ENCODE peak calls at places on chromosomes 4 and X, in six cellular contexts. One of them, this sample, is unnamed.

GRCh38 chr4:165864228-165864627 is 8.8 kb upstream of the TLL1 start:
- DNase-seq in breast epithelium: no peak
- DNase-seq in suprapubic skin: no peak
- DNase-seq in vagina: no peak
- DNase-seq in transverse colon: no peak
- DNase-seq in K562: no peak
- DNase-seq in this sample: peak

GRCh38 chr4:77433102-77433733 is 172.4 kb upstream of the CXCL13 start:
- DNase-seq in breast epithelium: no peak
- DNase-seq in suprapubic skin: no peak
- DNase-seq in vagina: no peak
- DNase-seq in transverse colon: no peak
- DNase-seq in K562: peak
- DNase-seq in this sample: peak

GRCh38 chr4:173448103-173448502 is 49.2 kb upstream of the SCRG1 start:
- DNase-seq in breast epithelium: no peak
- DNase-seq in suprapubic skin: no peak
- DNase-seq in vagina: no peak
- DNase-seq in transverse colon: peak
- DNase-seq in K562: no peak
- DNase-seq in this sample: no peak

GRCh38 chr4:9926591-9926990 is 94.7 kb downstream of the SLC2A9 start:
- DNase-seq in breast epithelium: no peak
- DNase-seq in suprapubic skin: no peak
- DNase-seq in vagina: no peak
- DNase-seq in transverse colon: no peak
- DNase-seq in K562: no peak
- DNase-seq in this sample: no peak

GRCh38 chr4:183142566-183143545 is 43.8 kb downstream of the WWC2 start:
- DNase-seq in breast epithelium: peak
- DNase-seq in suprapubic skin: no peak
- DNase-seq in vagina: no peak
- DNase-seq in transverse colon: peak
- DNase-seq in K562: no peak
- DNase-seq in this sample: peak

GRCh38 chr4:2281575-2282343 is 19.9 kb upstream of the MXD4 start:
- DNase-seq in breast epithelium: no peak
- DNase-seq in suprapubic skin: no peak
- DNase-seq in vagina: no peak
- DNase-seq in transverse colon: peak
- DNase-seq in K562: no peak
- DNase-seq in this sample: no peak

GRCh38 chr4:26171953-26172352 is 148.9 kb upstream of the RBPJ start:
- DNase-seq in breast epithelium: no peak
- DNase-seq in suprapubic skin: no peak
- DNase-seq in vagina: no peak
- DNase-seq in transverse colon: no peak
- DNase-seq in K562: no peak
- DNase-seq in this sample: no peak

GRCh38 chrX:44105228-44105913 is 132.2 kb upstream of the NDP start:
- DNase-seq in breast epithelium: no peak
- DNase-seq in suprapubic skin: no peak
- DNase-seq in vagina: no peak
- DNase-seq in transverse colon: no peak
- DNase-seq in K562: peak
- DNase-seq in this sample: no peak

GRCh38 chr4:125346616-125347015 is 31.9 kb downstream of the FAT4 start:
- DNase-seq in breast epithelium: no peak
- DNase-seq in suprapubic skin: no peak
- DNase-seq in vagina: no peak
- DNase-seq in transverse colon: no peak
- DNase-seq in K562: no peak
- DNase-seq in this sample: no peak

GRCh38 chr4:26400140-26400539 is 79.3 kb downstream of the RBPJ start:
- DNase-seq in breast epithelium: no peak
- DNase-seq in suprapubic skin: no peak
- DNase-seq in vagina: no peak
- DNase-seq in transverse colon: no peak
- DNase-seq in K562: no peak
- DNase-seq in this sample: no peak

GRCh38 chr4:16582526-16582925 is 315.9 kb downstream of the LDB2 start:
- DNase-seq in breast epithelium: no peak
- DNase-seq in suprapubic skin: no peak
- DNase-seq in vagina: no peak
- DNase-seq in transverse colon: no peak
- DNase-seq in K562: peak
- DNase-seq in this sample: no peak

GRCh38 chrX:53088136-53088974 is 5.6 kb upstream of the KANTR start:
- DNase-seq in breast epithelium: peak
- DNase-seq in suprapubic skin: peak
- DNase-seq in vagina: no peak
- DNase-seq in transverse colon: peak
- DNase-seq in K562: no peak
- DNase-seq in this sample: peak

GRCh38 chrX:12984629-12985303 is 9.9 kb downstream of the TMSB4X start:
- DNase-seq in breast epithelium: peak
- DNase-seq in suprapubic skin: no peak
- DNase-seq in vagina: no peak
- DNase-seq in transverse colon: peak
- DNase-seq in K562: peak
- DNase-seq in this sample: peak

GRCh38 chr4:16750882-16751642 is 147.4 kb downstream of the LDB2 start:
- DNase-seq in breast epithelium: no peak
- DNase-seq in suprapubic skin: no peak
- DNase-seq in vagina: no peak
- DNase-seq in transverse colon: no peak
- DNase-seq in K562: no peak
- DNase-seq in this sample: peak

GRCh38 chr4:337932-338758 is 531 bp downstream of the ZNF141 start:
- DNase-seq in breast epithelium: no peak
- DNase-seq in suprapubic skin: no peak
- DNase-seq in vagina: no peak
- DNase-seq in transverse colon: no peak
- DNase-seq in K562: no peak
- DNase-seq in this sample: no peak

GRCh38 chr4:41111796-41112195 is 102.5 kb downstream of the APBB2 start:
- DNase-seq in breast epithelium: no peak
- DNase-seq in suprapubic skin: no peak
- DNase-seq in vagina: no peak
- DNase-seq in transverse colon: no peak
- DNase-seq in K562: no peak
- DNase-seq in this sample: no peak

GRCh38 chrX:44705817-44706551 is 137.8 kb upstream of the DUSP21 start:
- DNase-seq in breast epithelium: no peak
- DNase-seq in suprapubic skin: no peak
- DNase-seq in vagina: no peak
- DNase-seq in transverse colon: no peak
- DNase-seq in K562: peak
- DNase-seq in this sample: no peak

GRCh38 chr4:107709916-107710315 is 10.1 kb downstream of the PAPSS1 start:
- DNase-seq in breast epithelium: no peak
- DNase-seq in suprapubic skin: no peak
- DNase-seq in vagina: no peak
- DNase-seq in transverse colon: no peak
- DNase-seq in K562: no peak
- DNase-seq in this sample: peak

GRCh38 chr4:3671571-3672464 is 94.4 kb upstream of the ADRA2C start:
- DNase-seq in breast epithelium: no peak
- DNase-seq in suprapubic skin: peak
- DNase-seq in vagina: no peak
- DNase-seq in transverse colon: no peak
- DNase-seq in K562: no peak
- DNase-seq in this sample: no peak

GRCh38 chr4:188042191-188042590 is 46.6 kb downstream of the ZFP42 start:
- DNase-seq in breast epithelium: no peak
- DNase-seq in suprapubic skin: no peak
- DNase-seq in vagina: no peak
- DNase-seq in transverse colon: no peak
- DNase-seq in K562: no peak
- DNase-seq in this sample: no peak

GRCh38 chrX:68686684-68687045 is 39.2 kb downstream of the STARD8 start:
- DNase-seq in breast epithelium: no peak
- DNase-seq in suprapubic skin: no peak
- DNase-seq in vagina: no peak
- DNase-seq in transverse colon: no peak
- DNase-seq in K562: peak
- DNase-seq in this sample: no peak

GRCh38 chr4:3257691-3258482 is 8.9 kb downstream of the MSANTD1 start:
- DNase-seq in breast epithelium: peak
- DNase-seq in suprapubic skin: peak
- DNase-seq in vagina: no peak
- DNase-seq in transverse colon: peak
- DNase-seq in K562: no peak
- DNase-seq in this sample: no peak

GRCh38 chr4:1752284-1753041 is 31.1 kb downstream of the TACC3 start:
- DNase-seq in breast epithelium: no peak
- DNase-seq in suprapubic skin: no peak
- DNase-seq in vagina: no peak
- DNase-seq in transverse colon: peak
- DNase-seq in K562: peak
- DNase-seq in this sample: peak

GRCh38 chr4:101346562-101347266 is 612 bp downstream of the PPP3CA start:
- DNase-seq in breast epithelium: peak
- DNase-seq in suprapubic skin: peak
- DNase-seq in vagina: no peak
- DNase-seq in transverse colon: peak
- DNase-seq in K562: peak
- DNase-seq in this sample: peak

GRCh38 chr4:187541666-187542065 is 453.9 kb upstream of the ZFP42 start:
- DNase-seq in breast epithelium: no peak
- DNase-seq in suprapubic skin: no peak
- DNase-seq in vagina: no peak
- DNase-seq in transverse colon: no peak
- DNase-seq in K562: no peak
- DNase-seq in this sample: no peak

GRCh38 chrX:12894074-12894691 is 12.2 kb upstream of the TLR8 start:
- DNase-seq in breast epithelium: no peak
- DNase-seq in suprapubic skin: no peak
- DNase-seq in vagina: no peak
- DNase-seq in transverse colon: peak
- DNase-seq in K562: peak
- DNase-seq in this sample: peak

GRCh38 chr4:104128850-104129213 is 365.9 kb downstream of the CXXC4 start:
- DNase-seq in breast epithelium: no peak
- DNase-seq in suprapubic skin: no peak
- DNase-seq in vagina: no peak
- DNase-seq in transverse colon: no peak
- DNase-seq in K562: no peak
- DNase-seq in this sample: no peak

GRCh38 chrX:33133320-33133719 is 78.0 kb downstream of the DMD start:
- DNase-seq in breast epithelium: no peak
- DNase-seq in suprapubic skin: no peak
- DNase-seq in vagina: no peak
- DNase-seq in transverse colon: no peak
- DNase-seq in K562: no peak
- DNase-seq in this sample: no peak
- H3K4me3 ChIP-seq in breast epithelium: no peak
- H3K4me3 ChIP-seq in suprapubic skin: no peak
- H3K4me3 ChIP-seq in vagina: no peak
- H3K4me3 ChIP-seq in transverse colon: no peak
- H3K4me3 ChIP-seq in K562: no peak
- H3K4me3 ChIP-seq in this sample: no peak

GRCh38 chr4:75841641-75842520 is 60.4 kb downstream of the PPEF2 start:
- DNase-seq in breast epithelium: no peak
- DNase-seq in suprapubic skin: no peak
- DNase-seq in vagina: no peak
- DNase-seq in transverse colon: no peak
- DNase-seq in K562: peak
- DNase-seq in this sample: no peak
- TF ChIP-seq POLR2AphosphoS5 in breast epithelium: no peak
- TF ChIP-seq POLR2AphosphoS5 in suprapubic skin: no peak
- TF ChIP-seq POLR2AphosphoS5 in vagina: no peak
- TF ChIP-seq POLR2AphosphoS5 in transverse colon: no peak
- TF ChIP-seq POLR2AphosphoS5 in K562: no peak
- TF ChIP-seq POLR2AphosphoS5 in this sample: no peak

GRCh38 chr4:159175989-159176375 is 73.1 kb downstream of the RAPGEF2 start:
- DNase-seq in breast epithelium: no peak
- DNase-seq in suprapubic skin: no peak
- DNase-seq in vagina: no peak
- DNase-seq in transverse colon: no peak
- DNase-seq in K562: no peak
- DNase-seq in this sample: no peak

GRCh38 chr4:159178147-159178541 is 75.3 kb downstream of the RAPGEF2 start:
- DNase-seq in breast epithelium: no peak
- DNase-seq in suprapubic skin: no peak
- DNase-seq in vagina: no peak
- DNase-seq in transverse colon: no peak
- DNase-seq in K562: no peak
- DNase-seq in this sample: no peak

GRCh38 chr4:159174645-159175147 is 71.8 kb downstream of the RAPGEF2 start:
- DNase-seq in breast epithelium: no peak
- DNase-seq in suprapubic skin: no peak
- DNase-seq in vagina: no peak
- DNase-seq in transverse colon: no peak
- DNase-seq in K562: no peak
- DNase-seq in this sample: no peak

GRCh38 chr4:159177265-159178146 is 74.6 kb downstream of the RAPGEF2 start:
- DNase-seq in breast epithelium: no peak
- DNase-seq in suprapubic skin: no peak
- DNase-seq in vagina: no peak
- DNase-seq in transverse colon: no peak
- DNase-seq in K562: no peak
- DNase-seq in this sample: no peak

GRCh38 chr4:159175165-159175988 is 72.5 kb downstream of the RAPGEF2 start:
- DNase-seq in breast epithelium: no peak
- DNase-seq in suprapubic skin: no peak
- DNase-seq in vagina: no peak
- DNase-seq in transverse colon: peak
- DNase-seq in K562: peak
- DNase-seq in this sample: peak
- H3K4me3 ChIP-seq in breast epithelium: peak
- H3K4me3 ChIP-seq in suprapubic skin: no peak
- H3K4me3 ChIP-seq in vagina: no peak
- H3K4me3 ChIP-seq in transverse colon: no peak
- H3K4me3 ChIP-seq in K562: no peak
- H3K4me3 ChIP-seq in this sample: peak

DNA sequence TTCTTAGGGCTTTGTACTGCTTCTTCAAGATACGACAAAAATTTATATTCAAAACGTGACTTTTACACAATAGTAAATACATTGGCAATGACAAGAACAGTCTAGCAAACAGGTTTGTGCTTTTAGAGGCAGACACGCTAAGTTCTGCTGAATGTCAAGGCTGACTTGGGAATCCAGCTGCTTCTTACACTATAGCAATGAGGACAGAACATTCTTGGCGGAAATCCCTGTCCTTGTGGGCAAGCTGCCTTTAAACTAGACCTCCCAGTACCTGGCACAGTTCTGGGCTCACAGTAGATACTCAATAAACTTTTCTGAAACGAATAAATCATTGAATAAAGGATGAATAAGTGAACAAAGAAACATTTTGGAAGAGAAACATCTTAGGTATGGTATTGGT is 148.2 kb downstream of the RASL11B start:
- DNase-seq in breast epithelium: no peak
- DNase-seq in suprapubic skin: no peak
- DNase-seq in vagina: no peak
- DNase-seq in transverse colon: no peak
- DNase-seq in K562: no peak
- DNase-seq in this sample: no peak
- TF ChIP-seq POLR2AphosphoS5 in breast epithelium: no peak
- TF ChIP-seq POLR2AphosphoS5 in suprapubic skin: no peak
- TF ChIP-seq POLR2AphosphoS5 in vagina: no peak
- TF ChIP-seq POLR2AphosphoS5 in transverse colon: peak
- TF ChIP-seq POLR2AphosphoS5 in K562: no peak
- TF ChIP-seq POLR2AphosphoS5 in this sample: no peak